ENCODE peak calls at places on chromosomes 2 and 18, in ten cellular contexts. E is naive thymus-derived CD4-positive, alpha-beta T cell; P is lower lobe of right lung; W is heart right ventricle; N is mucosa of descending colon; C is IMR-90; U is cardiac muscle cell; Y is HFF-Myc; X is right atrium auricular region; S is aorta. G is an unnamed sample.

GRCh38 chr18:48711651-48712486 is 173.0 kb downstream of the CTIF start:
- DNase-seq in E (no peak), P (no peak), W (peak), N (no peak), C (peak), U (peak), Y (no peak), X (peak), S (no peak), G (peak)

GRCh38 chr18:3511980-3512379 is 62.0 kb downstream of the TGIF1 start:
- DNase-seq in E (no peak), P (no peak), W (no peak), N (no peak), C (peak), U (peak), Y (peak), X (no peak), S (no peak), G (peak)

GRCh38 chr2:25160376-25160775 is 8.0 kb downstream of the POMC start:
- DNase-seq in E (no peak), P (peak), W (no peak), N (no peak), C (no peak), U (no peak), Y (no peak), X (no peak), S (peak), G (no peak)

GRCh38 chr2:68426885-68427579 is 40.1 kb downstream of the FBXO48 start:
- DNase-seq in E (no peak), P (no peak), W (no peak), N (no peak), C (peak), U (no peak), Y (no peak), X (no peak), S (no peak), G (peak)

GRCh38 chr2:203583696-203584095 is 48.6 kb upstream of the RAPH1 start:
- DNase-seq in E (no peak), P (no peak), W (no peak), N (no peak), C (peak), U (peak), Y (no peak), X (no peak), S (peak), G (peak)

GRCh38 chr2:206204710-206205109 is 45.0 kb downstream of the EEF1B2 start:
- DNase-seq in E (no peak), P (no peak), W (no peak), N (no peak), C (no peak), U (no peak), Y (no peak), X (no peak), S (no peak), G (no peak)

GRCh38 chr2:61950133-61950560 is 44.7 kb downstream of the COMMD1 start:
- DNase-seq in E (no peak), P (no peak), W (no peak), N (no peak), C (peak), U (no peak), Y (no peak), X (no peak), S (no peak), G (no peak)

GRCh38 chr2:106771811-106772210 is 114.2 kb downstream of the ST6GAL2 start:
- DNase-seq in E (no peak), P (no peak), W (no peak), N (no peak), C (no peak), U (no peak), Y (no peak), X (no peak), S (no peak), G (no peak)

GRCh38 chr2:232502901-232503791 is 15.5 kb upstream of the ECEL1 start:
- DNase-seq in E (peak), P (no peak), W (peak), N (peak), C (peak), U (peak), Y (no peak), X (no peak), S (no peak), G (peak)

GRCh38 chr2:177315303-177315887 is 50.9 kb upstream of the NFE2L2 start:
- DNase-seq in E (no peak), P (no peak), W (no peak), N (no peak), C (no peak), U (no peak), Y (no peak), X (no peak), S (no peak), G (no peak)

GRCh38 chr2:38158361-38159128 is 82.6 kb upstream of the CYP1B1 start:
- DNase-seq in E (no peak), P (no peak), W (no peak), N (no peak), C (peak), U (peak), Y (no peak), X (no peak), S (no peak), G (no peak)

GRCh38 chr2:98350411-98350810 is 4.2 kb downstream of the CNGA3 start:
- DNase-seq in E (no peak), P (no peak), W (no peak), N (no peak), C (no peak), U (no peak), Y (no peak), X (no peak), S (no peak), G (no peak)

GRCh38 chr2:65055427-65056214 is 595 bp upstream of the CEP68 start:
- DNase-seq in E (no peak), P (peak), W (no peak), N (no peak), C (no peak), U (no peak), Y (no peak), X (no peak), S (peak), G (no peak)

GRCh38 chr2:74188018-74188601 is 9.4 kb upstream of the MOB1A start:
- DNase-seq in E (no peak), P (no peak), W (no peak), N (no peak), C (peak), U (peak), Y (peak), X (no peak), S (no peak), G (peak)

GRCh38 chr2:238081150-238081549 is 19.0 kb upstream of the ESPNL start:
- DNase-seq in E (no peak), P (no peak), W (no peak), N (no peak), C (no peak), U (no peak), Y (no peak), X (peak), S (no peak), G (no peak)

GRCh38 chr2:74514368-74515270 is at the start of gene TLX2:
- DNase-seq in E (no peak), P (no peak), W (no peak), N (no peak), C (no peak), U (no peak), Y (no peak), X (no peak), S (no peak), G (no peak)

GRCh38 chr2:112317303-112318158 is 42.1 kb downstream of the ZC3H6 start:
- DNase-seq in E (no peak), P (no peak), W (no peak), N (no peak), C (peak), U (peak), Y (no peak), X (no peak), S (no peak), G (peak)
- H3K4me3 ChIP-seq in E (no peak), P (no peak), W (no peak), N (no peak), C (no peak), U (no peak), Y (no peak), X (no peak), S (no peak), G (no peak)

GRCh38 chr2:39538713-39539112 is 101.6 kb upstream of the MAP4K3 start:
- DNase-seq in E (no peak), P (no peak), W (no peak), N (no peak), C (no peak), U (no peak), Y (no peak), X (no peak), S (no peak), G (peak)
- H3K4me3 ChIP-seq in E (no peak), P (no peak), W (no peak), N (no peak), C (no peak), U (no peak), Y (no peak), X (no peak), S (no peak), G (no peak)

GRCh38 chr18:13422541-13423147 is 204.1 kb downstream of the LDLRAD4 start:
- DNase-seq in E (no peak), P (no peak), W (no peak), N (no peak), C (no peak), U (no peak), Y (no peak), X (no peak), S (peak), G (no peak)

GRCh38 chr18:13425357-13426095 is 207.0 kb downstream of the LDLRAD4 start:
- DNase-seq in E (no peak), P (no peak), W (no peak), N (peak), C (no peak), U (no peak), Y (no peak), X (no peak), S (no peak), G (no peak)

GRCh38 chr18:13427354-13427753 is 208.8 kb downstream of the LDLRAD4 start:
- DNase-seq in E (no peak), P (no peak), W (no peak), N (no peak), C (no peak), U (no peak), Y (no peak), X (peak), S (no peak), G (no peak)

GRCh38 chr18:13423352-13423751 is 204.8 kb downstream of the LDLRAD4 start:
- DNase-seq in E (no peak), P (no peak), W (no peak), N (no peak), C (no peak), U (no peak), Y (no peak), X (no peak), S (no peak), G (no peak)

DNA sequence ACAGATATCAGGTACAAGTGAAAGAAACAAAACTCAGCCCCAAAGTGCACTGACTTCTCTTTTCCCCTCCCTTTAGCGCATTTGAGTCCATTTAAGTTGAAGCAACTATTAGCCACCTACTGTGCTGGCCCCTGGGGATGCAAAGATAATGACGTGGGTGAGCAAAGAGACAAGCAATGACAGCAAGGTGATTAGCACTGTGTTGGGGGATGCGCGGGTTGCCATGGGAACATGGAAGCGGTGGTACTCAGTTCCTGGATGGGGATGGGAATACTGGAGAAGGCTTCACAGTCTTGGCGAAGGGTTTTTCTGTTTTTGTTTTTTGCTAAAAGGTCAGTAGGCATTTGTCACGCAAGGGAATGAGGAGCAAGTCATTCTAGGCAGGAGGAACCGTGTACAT is 205.8 kb downstream of the LDLRAD4 start:
- DNase-seq in E (no peak), P (no peak), W (no peak), N (no peak), C (no peak), U (no peak), Y (no peak), X (no peak), S (no peak), G (no peak)
- H3K4me3 ChIP-seq in E (no peak), P (no peak), W (no peak), N (no peak), C (no peak), U (no peak), Y (no peak), X (no peak), S (no peak), G (no peak)

DNA sequence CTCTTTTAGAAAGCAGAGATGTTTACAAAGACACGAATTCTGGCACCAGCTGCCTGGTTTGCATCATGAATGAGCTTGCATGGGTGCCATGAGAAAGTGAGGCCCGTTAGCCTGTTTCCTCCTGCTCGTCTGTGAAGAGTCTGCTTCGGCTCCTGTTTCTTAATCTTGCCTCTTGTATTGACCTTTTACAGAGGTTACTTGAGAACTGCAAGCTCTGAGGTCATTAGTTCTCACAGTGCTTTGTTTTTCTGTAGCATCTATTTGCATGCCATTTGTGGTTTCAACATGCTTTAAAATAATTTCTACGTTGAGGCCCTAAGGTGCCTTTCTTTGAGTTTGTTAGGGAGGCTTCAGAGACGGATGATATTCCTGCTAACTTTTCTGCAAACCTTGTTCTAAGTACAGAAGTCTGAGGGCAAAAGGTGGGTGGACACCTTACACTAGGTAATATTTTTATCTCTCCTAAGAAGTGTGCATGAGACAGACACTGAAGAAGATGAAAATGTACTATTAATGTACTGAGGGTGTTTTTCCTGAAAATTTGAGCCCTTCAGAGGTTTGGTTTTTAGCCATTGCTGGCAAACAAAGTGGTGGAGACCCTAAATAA is 53.4 kb upstream of the LINC00305 start:
- DNase-seq in E (no peak), P (no peak), W (no peak), N (no peak), C (no peak), U (no peak), Y (no peak), X (no peak), S (no peak), G (no peak)
- H3K4me3 ChIP-seq in E (no peak), P (no peak), W (no peak), N (no peak), C (no peak), U (no peak), Y (no peak), X (no peak), S (no peak), G (no peak)

GRCh38 chr2:67079729-67080128 is 317.4 kb upstream of the ETAA1 start:
- DNase-seq in E (no peak), P (no peak), W (no peak), N (no peak), C (no peak), U (no peak), Y (no peak), X (no peak), S (no peak), G (no peak)
- H3K4me3 ChIP-seq in E (no peak), P (no peak), W (no peak), N (no peak), C (no peak), U (no peak), Y (no peak), X (no peak), S (no peak), G (no peak)

GRCh38 chr18:54388203-54389142 is 30.8 kb downstream of the C18orf54 start:
- DNase-seq in E (no peak), P (no peak), W (no peak), N (peak), C (peak), U (peak), Y (peak), X (no peak), S (no peak), G (peak)
- H3K4me3 ChIP-seq in E (no peak), P (no peak), W (no peak), N (no peak), C (no peak), U (no peak), Y (no peak), X (no peak), S (no peak), G (no peak)

G was measured in cardiac fibroblast.